ENCODE peak calls at places on chromosome 19, in eight cellular contexts. One of them, this sample, is unnamed.
A peak's percentile ranks its signal among the peaks of the same experiment; 100 is the strongest.

GRCh38 chr19:37999309-38000213 is 92.6 kb downstream of the SIPA1L3 start:
- DNase-seq in CD4-positive, alpha-beta T cell: no peak
- DNase-seq in type B pancreatic cell: no peak
- DNase-seq in lower lobe of right lung: no peak
- DNase-seq in B cell: no peak
- DNase-seq in stimulated activated CD8-positive, alpha-beta memory T cell treated with anti-CD3 and anti-CD28 coated beads, Interleukin-7, amount 100 ng/mL, for 4 hours: no peak
- DNase-seq in psoas muscle: peak; percentile 79
- DNase-seq in cardiac fibroblast: peak; percentile 99
- DNase-seq in this sample: no peak

GRCh38 chr19:2249880-2250764 is 999 bp downstream of the AMH start:
- DNase-seq in CD4-positive, alpha-beta T cell: no peak
- DNase-seq in type B pancreatic cell: no peak
- DNase-seq in lower lobe of right lung: no peak
- DNase-seq in B cell: peak; percentile 64
- DNase-seq in stimulated activated CD8-positive, alpha-beta memory T cell treated with anti-CD3 and anti-CD28 coated beads, Interleukin-7, amount 100 ng/mL, for 4 hours: no peak
- DNase-seq in psoas muscle: no peak
- DNase-seq in cardiac fibroblast: no peak
- DNase-seq in this sample: no peak

GRCh38 chr19:16067205-16067938 is 8.9 kb upstream of the TPM4 start:
- DNase-seq in CD4-positive, alpha-beta T cell: no peak
- DNase-seq in type B pancreatic cell: no peak
- DNase-seq in lower lobe of right lung: peak; percentile 84
- DNase-seq in B cell: no peak
- DNase-seq in stimulated activated CD8-positive, alpha-beta memory T cell treated with anti-CD3 and anti-CD28 coated beads, Interleukin-7, amount 100 ng/mL, for 4 hours: no peak
- DNase-seq in psoas muscle: peak; percentile 40
- DNase-seq in cardiac fibroblast: peak; percentile 90
- DNase-seq in this sample: no peak

GRCh38 chr19:8174706-8175105 is 25.3 kb upstream of the FBN3 start:
- DNase-seq in CD4-positive, alpha-beta T cell: no peak
- DNase-seq in type B pancreatic cell: no peak
- DNase-seq in lower lobe of right lung: no peak
- DNase-seq in B cell: no peak
- DNase-seq in stimulated activated CD8-positive, alpha-beta memory T cell treated with anti-CD3 and anti-CD28 coated beads, Interleukin-7, amount 100 ng/mL, for 4 hours: no peak
- DNase-seq in psoas muscle: no peak
- DNase-seq in cardiac fibroblast: no peak
- DNase-seq in this sample: no peak

GRCh38 chr19:16268676-16269319 is 55.8 kb upstream of the KLF2 start:
- DNase-seq in CD4-positive, alpha-beta T cell: peak; percentile 43
- DNase-seq in type B pancreatic cell: no peak
- DNase-seq in lower lobe of right lung: no peak
- DNase-seq in B cell: no peak
- DNase-seq in stimulated activated CD8-positive, alpha-beta memory T cell treated with anti-CD3 and anti-CD28 coated beads, Interleukin-7, amount 100 ng/mL, for 4 hours: peak; percentile 61
- DNase-seq in psoas muscle: no peak
- DNase-seq in cardiac fibroblast: no peak
- DNase-seq in this sample: no peak

GRCh38 chr19:46537136-46538097 is 41.8 kb upstream of the PNMA8B start:
- DNase-seq in CD4-positive, alpha-beta T cell: peak; percentile 57
- DNase-seq in type B pancreatic cell: no peak
- DNase-seq in lower lobe of right lung: peak; percentile 67
- DNase-seq in B cell: peak; percentile 56
- DNase-seq in stimulated activated CD8-positive, alpha-beta memory T cell treated with anti-CD3 and anti-CD28 coated beads, Interleukin-7, amount 100 ng/mL, for 4 hours: peak; percentile 45
- DNase-seq in psoas muscle: peak; percentile 49
- DNase-seq in cardiac fibroblast: peak; percentile 63
- DNase-seq in this sample: no peak

GRCh38 chr19:15551183-15552004 is 43.1 kb downstream of the CYP4F22 start:
- DNase-seq in CD4-positive, alpha-beta T cell: peak; percentile 67
- DNase-seq in type B pancreatic cell: no peak
- DNase-seq in lower lobe of right lung: peak; percentile 57
- DNase-seq in B cell: peak; percentile 67
- DNase-seq in stimulated activated CD8-positive, alpha-beta memory T cell treated with anti-CD3 and anti-CD28 coated beads, Interleukin-7, amount 100 ng/mL, for 4 hours: peak; percentile 45
- DNase-seq in psoas muscle: no peak
- DNase-seq in cardiac fibroblast: peak; percentile 27
- DNase-seq in this sample: no peak

GRCh38 chr19:53394522-53394973 is 401 bp upstream of the ZNF765 start:
- DNase-seq in CD4-positive, alpha-beta T cell: no peak
- DNase-seq in type B pancreatic cell: no peak
- DNase-seq in lower lobe of right lung: peak; percentile 66
- DNase-seq in B cell: no peak
- DNase-seq in stimulated activated CD8-positive, alpha-beta memory T cell treated with anti-CD3 and anti-CD28 coated beads, Interleukin-7, amount 100 ng/mL, for 4 hours: no peak
- DNase-seq in psoas muscle: peak; percentile 59
- DNase-seq in cardiac fibroblast: no peak
- DNase-seq in this sample: peak; percentile 91

GRCh38 chr19:33697766-33698165 is 76.0 kb downstream of the CHST8 start:
- DNase-seq in CD4-positive, alpha-beta T cell: no peak
- DNase-seq in type B pancreatic cell: no peak
- DNase-seq in lower lobe of right lung: no peak
- DNase-seq in B cell: no peak
- DNase-seq in stimulated activated CD8-positive, alpha-beta memory T cell treated with anti-CD3 and anti-CD28 coated beads, Interleukin-7, amount 100 ng/mL, for 4 hours: no peak
- DNase-seq in psoas muscle: no peak
- DNase-seq in cardiac fibroblast: no peak
- DNase-seq in this sample: no peak

GRCh38 chr19:48239120-48239519 is 16.6 kb downstream of the CARD8 start:
- DNase-seq in CD4-positive, alpha-beta T cell: no peak
- DNase-seq in type B pancreatic cell: no peak
- DNase-seq in lower lobe of right lung: no peak
- DNase-seq in B cell: no peak
- DNase-seq in stimulated activated CD8-positive, alpha-beta memory T cell treated with anti-CD3 and anti-CD28 coated beads, Interleukin-7, amount 100 ng/mL, for 4 hours: no peak
- DNase-seq in psoas muscle: no peak
- DNase-seq in cardiac fibroblast: no peak
- DNase-seq in this sample: no peak

GRCh38 chr19:32977269-32977668 is 5.2 kb downstream of the FAAP24 start:
- DNase-seq in CD4-positive, alpha-beta T cell: no peak
- DNase-seq in type B pancreatic cell: no peak
- DNase-seq in lower lobe of right lung: no peak
- DNase-seq in B cell: no peak
- DNase-seq in stimulated activated CD8-positive, alpha-beta memory T cell treated with anti-CD3 and anti-CD28 coated beads, Interleukin-7, amount 100 ng/mL, for 4 hours: no peak
- DNase-seq in psoas muscle: no peak
- DNase-seq in cardiac fibroblast: peak; percentile 2
- DNase-seq in this sample: no peak

GRCh38 chr19:40744554-40745401 is 5.5 kb downstream of the ACTMAP start:
- DNase-seq in CD4-positive, alpha-beta T cell: no peak
- DNase-seq in type B pancreatic cell: no peak
- DNase-seq in lower lobe of right lung: peak; percentile 63
- DNase-seq in B cell: no peak
- DNase-seq in stimulated activated CD8-positive, alpha-beta memory T cell treated with anti-CD3 and anti-CD28 coated beads, Interleukin-7, amount 100 ng/mL, for 4 hours: peak; percentile 19
- DNase-seq in psoas muscle: no peak
- DNase-seq in cardiac fibroblast: no peak
- DNase-seq in this sample: no peak

GRCh38 chr19:51548213-51548651 is 16.8 kb upstream of the SIGLEC6 start:
- DNase-seq in CD4-positive, alpha-beta T cell: no peak
- DNase-seq in type B pancreatic cell: no peak
- DNase-seq in lower lobe of right lung: no peak
- DNase-seq in B cell: no peak
- DNase-seq in stimulated activated CD8-positive, alpha-beta memory T cell treated with anti-CD3 and anti-CD28 coated beads, Interleukin-7, amount 100 ng/mL, for 4 hours: no peak
- DNase-seq in psoas muscle: no peak
- DNase-seq in cardiac fibroblast: no peak
- DNase-seq in this sample: no peak

GRCh38 chr19:54534156-54534555 is 31.5 kb downstream of the LAIR2 start:
- DNase-seq in CD4-positive, alpha-beta T cell: no peak
- DNase-seq in type B pancreatic cell: no peak
- DNase-seq in lower lobe of right lung: no peak
- DNase-seq in B cell: no peak
- DNase-seq in stimulated activated CD8-positive, alpha-beta memory T cell treated with anti-CD3 and anti-CD28 coated beads, Interleukin-7, amount 100 ng/mL, for 4 hours: no peak
- DNase-seq in psoas muscle: no peak
- DNase-seq in cardiac fibroblast: no peak
- DNase-seq in this sample: no peak

GRCh38 chr19:57008432-57008831 is 111.4 kb upstream of the USP29 start:
- DNase-seq in CD4-positive, alpha-beta T cell: no peak
- DNase-seq in type B pancreatic cell: no peak
- DNase-seq in lower lobe of right lung: no peak
- DNase-seq in B cell: no peak
- DNase-seq in stimulated activated CD8-positive, alpha-beta memory T cell treated with anti-CD3 and anti-CD28 coated beads, Interleukin-7, amount 100 ng/mL, for 4 hours: no peak
- DNase-seq in psoas muscle: no peak
- DNase-seq in cardiac fibroblast: no peak
- DNase-seq in this sample: no peak

GRCh38 chr19:55620951-55621672 is 3.3 kb downstream of the ZNF784 start:
- DNase-seq in CD4-positive, alpha-beta T cell: no peak
- DNase-seq in type B pancreatic cell: no peak
- DNase-seq in lower lobe of right lung: no peak
- DNase-seq in B cell: peak; percentile 30
- DNase-seq in stimulated activated CD8-positive, alpha-beta memory T cell treated with anti-CD3 and anti-CD28 coated beads, Interleukin-7, amount 100 ng/mL, for 4 hours: no peak
- DNase-seq in psoas muscle: no peak
- DNase-seq in cardiac fibroblast: no peak
- DNase-seq in this sample: no peak

GRCh38 chr19:19410553-19411550 is 5.4 kb downstream of the GATAD2A start:
- DNase-seq in CD4-positive, alpha-beta T cell: peak; percentile 11
- DNase-seq in type B pancreatic cell: no peak
- DNase-seq in lower lobe of right lung: no peak
- DNase-seq in B cell: no peak
- DNase-seq in stimulated activated CD8-positive, alpha-beta memory T cell treated with anti-CD3 and anti-CD28 coated beads, Interleukin-7, amount 100 ng/mL, for 4 hours: no peak
- DNase-seq in psoas muscle: no peak
- DNase-seq in cardiac fibroblast: no peak
- DNase-seq in this sample: no peak